ENCODE peak calls at places on chromosome 19, in seven cellular contexts. V is endothelial cell; I is pons; R is retinal pigment epithelial cell; P is activated CD4-positive, alpha-beta T cell treated with anti-CD3 and anti-CD28 coated beads, Interleukin-2, amount 50 U/mL, for 1 hour; X is left ventricle myocardium superior; G is A172. E is an unnamed sample.

GRCh38 chr19:33434886-33435705 is 61.6 kb downstream of the CEBPG start:
- DNase-seq in V (no peak), I (no peak), R (no peak), P (no peak), X (no peak), G (peak; percentile 64), E (no peak)

GRCh38 chr19:48874309-48875135 is 2.3 kb downstream of the PPP1R15A start:
- DNase-seq in V (no peak), I (peak; percentile 43), R (no peak), P (peak; percentile 45), X (peak; percentile 64), G (peak; percentile 56), E (peak; percentile 75)

GRCh38 chr19:39083983-39084731 is at the start of gene ACP7:
- DNase-seq in V (no peak), I (no peak), R (no peak), P (peak; percentile 18), X (no peak), G (no peak), E (no peak)

GRCh38 chr19:48213959-48214358 is 41.8 kb downstream of the CARD8 start:
- DNase-seq in V (no peak), I (no peak), R (no peak), P (no peak), X (no peak), G (no peak), E (no peak)

GRCh38 chr19:13006431-13007281 is 11.4 kb downstream of the NFIX start:
- DNase-seq in V (no peak), I (no peak), R (no peak), P (no peak), X (peak; percentile 54), G (no peak), E (no peak)

GRCh38 chr19:13633109-13633508 is 126.8 kb upstream of the CACNA1A start:
- DNase-seq in V (no peak), I (no peak), R (peak; percentile 54), P (no peak), X (no peak), G (no peak), E (peak; percentile 65)

GRCh38 chr19:54455786-54456422 is 6.9 kb downstream of the LENG8 start:
- DNase-seq in V (no peak), I (no peak), R (no peak), P (no peak), X (no peak), G (no peak), E (no peak)

GRCh38 chr19:29667941-29668340 is 2.7 kb downstream of the PLEKHF1 start:
- DNase-seq in V (no peak), I (no peak), R (no peak), P (peak; percentile 60), X (no peak), G (no peak), E (no peak)

GRCh38 chr19:58332697-58333096 is 5.9 kb downstream of the ZSCAN22 start:
- DNase-seq in V (no peak), I (no peak), R (no peak), P (no peak), X (no peak), G (no peak), E (no peak)

GRCh38 chr19:37654525-37654832 is 786 bp downstream of the ZFP30 start:
- DNase-seq in V (no peak), I (peak; percentile 37), R (peak; percentile 9), P (no peak), X (no peak), G (peak; percentile 31), E (no peak)

GRCh38 chr19:7744199-7744786 is 3.0 kb downstream of the CD209 start:
- DNase-seq in V (no peak), I (no peak), R (no peak), P (no peak), X (no peak), G (no peak), E (no peak)

GRCh38 chr19:860481-861098 is 1.1 kb downstream of the CFD start:
- DNase-seq in V (peak; percentile 57), I (no peak), R (no peak), P (peak; percentile 57), X (peak; percentile 85), G (peak; percentile 77), E (peak; percentile 54)

GRCh38 chr19:55048446-55048845 is 10.4 kb upstream of the GP6 start:
- DNase-seq in V (no peak), I (no peak), R (no peak), P (no peak), X (no peak), G (no peak), E (no peak)

GRCh38 chr19:56119585-56119978 is 1.5 kb downstream of the ZNF787 start:
- DNase-seq in V (no peak), I (no peak), R (no peak), P (no peak), X (no peak), G (peak; percentile 52), E (peak; percentile 44)

GRCh38 chr19:18867199-18867598 is 28.8 kb downstream of the CERS1 start:
- DNase-seq in V (no peak), I (no peak), R (no peak), P (no peak), X (no peak), G (no peak), E (no peak)

GRCh38 chr19:6219592-6220290 is 60.0 kb downstream of the MLLT1 start:
- DNase-seq in V (no peak), I (no peak), R (no peak), P (no peak), X (no peak), G (no peak), E (no peak)

GRCh38 chr19:50516859-50517703 is 3.4 kb upstream of the ASPDH start:
- DNase-seq in V (no peak), I (no peak), R (no peak), P (no peak), X (peak; percentile 30), G (no peak), E (no peak)

GRCh38 chr19:19900124-19900523 is 622 bp upstream of the ZNF93 start:
- DNase-seq in V (peak; percentile 13), I (no peak), R (no peak), P (no peak), X (no peak), G (peak; percentile 39), E (peak; percentile 93)

GRCh38 chr19:4140237-4140711 is 13.2 kb upstream of the CREB3L3 start:
- DNase-seq in V (peak; percentile 25), I (peak; percentile 42), R (no peak), P (no peak), X (peak; percentile 39), G (peak; percentile 85), E (peak; percentile 64)

GRCh38 chr19:5048091-5048726 is 79.3 kb downstream of the KDM4B start:
- DNase-seq in V (peak; percentile 83), I (peak; percentile 28), R (no peak), P (peak; percentile 54), X (peak; percentile 87), G (peak; percentile 81), E (peak; percentile 77)

GRCh38 chr19:55132453-55133129 is 15.2 kb upstream of the PPP1R12C start:
- DNase-seq in V (no peak), I (no peak), R (no peak), P (no peak), X (no peak), G (no peak), E (no peak)

E was measured in OCI-M1.